ENCODE peak calls at places on chromosome 14, in four cellular contexts. F is NCI-H510A treated with DMSO at 0.1 percent for 48 hours, C is AG08396, S is hepatocyte. T is an unnamed sample.

GRCh38 chr14:24135834-24136683 is at the start of gene PSME1:
- DNase-seq in F (peak; percentile 87), C (peak; percentile 98), S (peak; percentile 97), T (peak; percentile 93)

GRCh38 chr14:64709126-64709525 is 4.9 kb downstream of the PLEKHG3 start:
- DNase-seq in F (no peak), C (no peak), S (no peak), T (no peak)

GRCh38 chr14:73250781-73251500 is 13.6 kb downstream of the PAPLN start:
- DNase-seq in F (no peak), C (no peak), S (no peak), T (no peak)

GRCh38 chr14:55430024-55430690 is 10.3 kb downstream of the TBPL2 start:
- DNase-seq in F (peak; percentile 64), C (peak; percentile 67), S (peak; percentile 87), T (peak; percentile 41)

GRCh38 chr14:103716091-103716801 is 636 bp downstream of the ZFYVE21 start:
- DNase-seq in F (no peak), C (peak; percentile 80), S (peak; percentile 64), T (peak; percentile 31)

GRCh38 chr14:87691482-87691881 is 301.5 kb downstream of the GALC start:
- DNase-seq in F (peak; percentile 42), C (no peak), S (peak; percentile 39), T (no peak)

GRCh38 chr14:73462078-73462715 is 3.9 kb upstream of the NUMB start:
- DNase-seq in F (peak; percentile 92), C (no peak), S (peak; percentile 83), T (peak; percentile 48)

GRCh38 chr14:26598081-26598671 is 343 bp upstream of the NOVA1 start:
- DNase-seq in F (peak; percentile 88), C (peak; percentile 65), S (peak; percentile 91), T (peak; percentile 93)

GRCh38 chr14:64347748-64348147 is 40.4 kb upstream of the MTHFD1 start:
- DNase-seq in F (no peak), C (no peak), S (no peak), T (no peak)

GRCh38 chr14:75126121-75126544 is 715 bp downstream of the NEK9 start:
- DNase-seq in F (no peak), C (peak; percentile 12), S (no peak), T (peak; percentile 8)

GRCh38 chr14:64764641-64765520 is 60.7 kb downstream of the PLEKHG3 start:
- DNase-seq in F (peak; percentile 54), C (peak; percentile 88), S (peak; percentile 89), T (peak; percentile 93)

GRCh38 chr14:60097974-60098373 is 6.3 kb downstream of the PCNX4 start:
- DNase-seq in F (no peak), C (no peak), S (no peak), T (no peak)

GRCh38 chr14:105746124-105746514 is 219.7 kb downstream of the TMEM121 start:
- DNase-seq in F (no peak), C (no peak), S (no peak), T (no peak)

GRCh38 chr14:104101086-104101621 is 15.7 kb downstream of the ASPG start:
- DNase-seq in F (no peak), C (no peak), S (no peak), T (no peak)

GRCh38 chr14:103330536-103330935 is 3.5 kb upstream of the EIF5 start:
- DNase-seq in F (no peak), C (no peak), S (no peak), T (no peak)

GRCh38 chr14:103198429-103199140 is 75.3 kb downstream of the TNFAIP2 start:
- DNase-seq in F (no peak), C (peak; percentile 68), S (peak; percentile 64), T (no peak)

GRCh38 chr14:30906752-30907658 is 32.6 kb downstream of the COCH start:
- DNase-seq in F (peak; percentile 2), C (no peak), S (peak; percentile 8), T (peak; percentile 44)

GRCh38 chr14:104462651-104463630 is 116.6 kb upstream of the C14orf180 start:
- DNase-seq in F (no peak), C (no peak), S (no peak), T (no peak)

GRCh38 chr14:97029800-97030199 is 232.6 kb downstream of the VRK1 start:
- DNase-seq in F (no peak), C (no peak), S (no peak), T (no peak)

GRCh38 chr14:72583316-72584272 is 310.3 kb downstream of the DPF3 start:
- DNase-seq in F (no peak), C (no peak), S (no peak), T (no peak)

GRCh38 chr14:95659986-95660385 is 26.2 kb upstream of the TCL1B start:
- DNase-seq in F (no peak), C (no peak), S (no peak), T (no peak)

GRCh38 chr14:74572829-74573360 is 39.1 kb downstream of the LTBP2 start:
- DNase-seq in F (peak; percentile 47), C (no peak), S (no peak), T (peak; percentile 73)

T was measured in SJCRH30.